ENCODE peak calls at places on chromosomes 6 and 20, in five cellular contexts. One of them, this sample, is unnamed.
A peak's percentile ranks its signal among the peaks of the same experiment; 100 is the strongest.

GRCh38 chr6:24458937-24459336 is 30.4 kb downstream of the GPLD1 start:
- DNase-seq in SK-N-SH: no peak
- DNase-seq in HCT116: no peak
- DNase-seq in GM23338: no peak
- DNase-seq in neural progenitor cell: no peak
- DNase-seq in this sample: no peak

GRCh38 chr6:157514659-157515496 is 133.9 kb downstream of the ZDHHC14 start:
- DNase-seq in SK-N-SH: no peak
- DNase-seq in HCT116: no peak
- DNase-seq in GM23338: no peak
- DNase-seq in neural progenitor cell: no peak
- DNase-seq in this sample: peak; percentile 60

GRCh38 chr20:13831476-13831875 is 46.6 kb downstream of the NDUFAF5 start:
- DNase-seq in SK-N-SH: no peak
- DNase-seq in HCT116: no peak
- DNase-seq in GM23338: no peak
- DNase-seq in neural progenitor cell: no peak
- DNase-seq in this sample: no peak

GRCh38 chr6:129251669-129252376 is 368.9 kb downstream of the LAMA2 start:
- DNase-seq in SK-N-SH: peak; percentile 24
- DNase-seq in HCT116: peak; percentile 73
- DNase-seq in GM23338: peak; percentile 82
- DNase-seq in neural progenitor cell: peak; percentile 69
- DNase-seq in this sample: peak; percentile 83

GRCh38 chr6:160917581-160917980 is 74.0 kb upstream of the MAP3K4 start:
- DNase-seq in SK-N-SH: no peak
- DNase-seq in HCT116: no peak
- DNase-seq in GM23338: no peak
- DNase-seq in neural progenitor cell: no peak
- DNase-seq in this sample: no peak

GRCh38 chr20:17571153-17571527 is 1.3 kb downstream of the DSTN start:
- DNase-seq in SK-N-SH: no peak
- DNase-seq in HCT116: no peak
- DNase-seq in GM23338: no peak
- DNase-seq in neural progenitor cell: no peak
- DNase-seq in this sample: no peak

GRCh38 chr6:12339022-12339421 is 48.9 kb downstream of the EDN1 start:
- DNase-seq in SK-N-SH: no peak
- DNase-seq in HCT116: no peak
- DNase-seq in GM23338: no peak
- DNase-seq in neural progenitor cell: no peak
- DNase-seq in this sample: no peak

GRCh38 chr6:101290346-101290745 is 103.2 kb upstream of the GRIK2 start:
- DNase-seq in SK-N-SH: no peak
- DNase-seq in HCT116: no peak
- DNase-seq in GM23338: no peak
- DNase-seq in neural progenitor cell: no peak
- DNase-seq in this sample: no peak

GRCh38 chr6:125749864-125750691 is 646 bp downstream of the HEY2 start:
- DNase-seq in SK-N-SH: no peak
- DNase-seq in HCT116: no peak
- DNase-seq in GM23338: peak; percentile 48
- DNase-seq in neural progenitor cell: peak; percentile 53
- DNase-seq in this sample: no peak
- TF ChIP-seq EZH2phosphoT487 in SK-N-SH: no peak
- TF ChIP-seq EZH2phosphoT487 in HCT116: no peak
- TF ChIP-seq EZH2phosphoT487 in GM23338: no peak
- TF ChIP-seq EZH2phosphoT487 in neural progenitor cell: no peak
- TF ChIP-seq EZH2phosphoT487 in this sample: no peak

DNA sequence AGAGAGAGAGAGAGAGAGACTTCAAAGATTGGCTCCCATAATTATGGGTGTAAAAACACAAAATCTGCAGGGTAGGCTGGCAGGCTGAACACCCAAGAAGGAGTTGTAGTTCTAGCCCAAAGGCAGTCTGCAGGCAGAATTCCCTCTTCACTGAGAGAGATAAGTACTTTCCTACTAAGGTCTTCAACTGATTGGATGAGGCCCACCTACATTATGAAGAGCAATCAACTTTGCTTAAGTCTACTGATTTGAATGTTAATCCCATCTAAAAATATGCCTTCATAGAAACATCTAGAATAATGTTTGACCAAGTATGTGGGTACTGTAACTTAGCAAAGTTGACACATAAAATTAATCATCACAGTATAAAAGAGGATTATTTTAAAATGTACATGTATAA is 949.7 kb downstream of the HACE1 start:
- DNase-seq in SK-N-SH: no peak
- DNase-seq in HCT116: no peak
- DNase-seq in GM23338: no peak
- DNase-seq in neural progenitor cell: no peak
- DNase-seq in this sample: no peak
- TF ChIP-seq CTCF in SK-N-SH: no peak
- TF ChIP-seq CTCF in HCT116: no peak
- TF ChIP-seq CTCF in GM23338: no peak
- TF ChIP-seq CTCF in neural progenitor cell: no peak
- TF ChIP-seq CTCF in this sample: no peak

GRCh38 chr6:124960757-124961467 is 1.3 kb upstream of the RNF217 start:
- DNase-seq in SK-N-SH: no peak
- DNase-seq in HCT116: no peak
- DNase-seq in GM23338: no peak
- DNase-seq in neural progenitor cell: no peak
- DNase-seq in this sample: no peak
- H3K4me2 ChIP-seq in SK-N-SH: peak overlapping the region; percentile 78
- H3K4me2 ChIP-seq in HCT116: peak overlapping the region; percentile 93
- H3K4me2 ChIP-seq in GM23338: peak overlapping the region; percentile 87
- H3K4me2 ChIP-seq in neural progenitor cell: peak overlapping the region; percentile 93
- H3K4me2 ChIP-seq in this sample: peak overlapping the region; percentile 84

GRCh38 chr20:9617940-9618339 is 103.5 kb downstream of the LAMP5 start:
- DNase-seq in SK-N-SH: peak; percentile 34
- DNase-seq in HCT116: peak; percentile 61
- DNase-seq in GM23338: peak; percentile 70
- DNase-seq in neural progenitor cell: peak; percentile 59
- DNase-seq in this sample: peak; percentile 89

GRCh38 chr20:9615118-9615517 is 100.7 kb downstream of the LAMP5 start:
- DNase-seq in SK-N-SH: no peak
- DNase-seq in HCT116: no peak
- DNase-seq in GM23338: no peak
- DNase-seq in neural progenitor cell: no peak
- DNase-seq in this sample: no peak

GRCh38 chr20:9616455-9616805 is 102.0 kb downstream of the LAMP5 start:
- DNase-seq in SK-N-SH: no peak
- DNase-seq in HCT116: no peak
- DNase-seq in GM23338: peak; percentile 11
- DNase-seq in neural progenitor cell: no peak
- DNase-seq in this sample: no peak

GRCh38 chr20:9617062-9617461 is 102.7 kb downstream of the LAMP5 start:
- DNase-seq in SK-N-SH: peak; percentile 52
- DNase-seq in HCT116: peak; percentile 32
- DNase-seq in GM23338: peak; percentile 90
- DNase-seq in neural progenitor cell: peak; percentile 84
- DNase-seq in this sample: peak; percentile 89

GRCh38 chr20:9615766-9616454 is 101.5 kb downstream of the LAMP5 start:
- DNase-seq in SK-N-SH: no peak
- DNase-seq in HCT116: no peak
- DNase-seq in GM23338: no peak
- DNase-seq in neural progenitor cell: no peak
- DNase-seq in this sample: no peak
- TF ChIP-seq EZH2phosphoT487 in SK-N-SH: no peak
- TF ChIP-seq EZH2phosphoT487 in HCT116: no peak
- TF ChIP-seq EZH2phosphoT487 in GM23338: no peak
- TF ChIP-seq EZH2phosphoT487 in neural progenitor cell: no peak
- TF ChIP-seq EZH2phosphoT487 in this sample: no peak

This sample was measured in PC-3.